ENCODE peak calls at places on chromosomes 13 and 19, in seven cellular contexts. One of them, this sample, is unnamed.

GRCh38 chr13:27797228-27797624 is 4.9 kb downstream of the GSX1 start:
- DNase-seq in uterus: no peak
- DNase-seq in AG10803: peak
- DNase-seq in mammary epithelial cell: peak
- DNase-seq in epithelial cell of esophagus: peak
- DNase-seq in astrocyte of the spinal cord: no peak
- DNase-seq in body of pancreas: peak
- DNase-seq in this sample: peak

GRCh38 chr19:17847538-17848366 is at the start of gene JAK3:
- DNase-seq in uterus: no peak
- DNase-seq in AG10803: peak
- DNase-seq in mammary epithelial cell: no peak
- DNase-seq in epithelial cell of esophagus: peak
- DNase-seq in astrocyte of the spinal cord: peak
- DNase-seq in body of pancreas: peak
- DNase-seq in this sample: peak

GRCh38 chr19:1261512-1261862 is 7.6 kb upstream of the CIRBP start:
- DNase-seq in uterus: no peak
- DNase-seq in AG10803: no peak
- DNase-seq in mammary epithelial cell: no peak
- DNase-seq in epithelial cell of esophagus: no peak
- DNase-seq in astrocyte of the spinal cord: no peak
- DNase-seq in body of pancreas: no peak
- DNase-seq in this sample: peak

GRCh38 chr13:65336916-65337315 is 1893.2 kb downstream of the PCDH9 start:
- DNase-seq in uterus: no peak
- DNase-seq in AG10803: peak
- DNase-seq in mammary epithelial cell: no peak
- DNase-seq in epithelial cell of esophagus: peak
- DNase-seq in astrocyte of the spinal cord: peak
- DNase-seq in body of pancreas: no peak
- DNase-seq in this sample: peak

GRCh38 chr13:71865858-71866172 is 1.2 kb downstream of the DACH1 start:
- DNase-seq in uterus: peak
- DNase-seq in AG10803: no peak
- DNase-seq in mammary epithelial cell: no peak
- DNase-seq in epithelial cell of esophagus: peak
- DNase-seq in astrocyte of the spinal cord: peak
- DNase-seq in body of pancreas: peak
- DNase-seq in this sample: peak

GRCh38 chr19:33948651-33949335 is 152.1 kb downstream of the KCTD15 start:
- DNase-seq in uterus: no peak
- DNase-seq in AG10803: no peak
- DNase-seq in mammary epithelial cell: no peak
- DNase-seq in epithelial cell of esophagus: no peak
- DNase-seq in astrocyte of the spinal cord: no peak
- DNase-seq in body of pancreas: no peak
- DNase-seq in this sample: no peak

GRCh38 chr13:31045621-31046081 is 113.2 kb downstream of the TEX26 start:
- DNase-seq in uterus: peak
- DNase-seq in AG10803: peak
- DNase-seq in mammary epithelial cell: peak
- DNase-seq in epithelial cell of esophagus: peak
- DNase-seq in astrocyte of the spinal cord: peak
- DNase-seq in body of pancreas: peak
- DNase-seq in this sample: peak

GRCh38 chr13:46119883-46120614 is 15.2 kb upstream of the CPB2 start:
- DNase-seq in uterus: no peak
- DNase-seq in AG10803: no peak
- DNase-seq in mammary epithelial cell: peak
- DNase-seq in epithelial cell of esophagus: peak
- DNase-seq in astrocyte of the spinal cord: peak
- DNase-seq in body of pancreas: peak
- DNase-seq in this sample: no peak

GRCh38 chr19:54430306-54431254 is 15.3 kb downstream of the TTYH1 start:
- DNase-seq in uterus: no peak
- DNase-seq in AG10803: no peak
- DNase-seq in mammary epithelial cell: no peak
- DNase-seq in epithelial cell of esophagus: peak
- DNase-seq in astrocyte of the spinal cord: no peak
- DNase-seq in body of pancreas: peak
- DNase-seq in this sample: no peak

GRCh38 chr19:52748336-52748950 is 13.6 kb upstream of the ZNF611 start:
- DNase-seq in uterus: peak
- DNase-seq in AG10803: peak
- DNase-seq in mammary epithelial cell: peak
- DNase-seq in epithelial cell of esophagus: peak
- DNase-seq in astrocyte of the spinal cord: peak
- DNase-seq in body of pancreas: no peak
- DNase-seq in this sample: peak

GRCh38 chr19:2048959-2049740 is 1.9 kb downstream of the MKNK2 start:
- DNase-seq in uterus: no peak
- DNase-seq in AG10803: no peak
- DNase-seq in mammary epithelial cell: no peak
- DNase-seq in epithelial cell of esophagus: no peak
- DNase-seq in astrocyte of the spinal cord: no peak
- DNase-seq in body of pancreas: peak
- DNase-seq in this sample: no peak

GRCh38 chr19:9847087-9847671 is 12.1 kb downstream of the PIN1 start:
- DNase-seq in uterus: peak
- DNase-seq in AG10803: peak
- DNase-seq in mammary epithelial cell: peak
- DNase-seq in epithelial cell of esophagus: peak
- DNase-seq in astrocyte of the spinal cord: peak
- DNase-seq in body of pancreas: peak
- DNase-seq in this sample: peak

GRCh38 chr19:28359819-28360414 is 853.0 kb downstream of the UQCRFS1 start:
- DNase-seq in uterus: no peak
- DNase-seq in AG10803: no peak
- DNase-seq in mammary epithelial cell: no peak
- DNase-seq in epithelial cell of esophagus: no peak
- DNase-seq in astrocyte of the spinal cord: no peak
- DNase-seq in body of pancreas: no peak
- DNase-seq in this sample: no peak

GRCh38 chr13:113759525-113760137 is 605 bp downstream of the TMEM255B start:
- DNase-seq in uterus: peak
- DNase-seq in AG10803: no peak
- DNase-seq in mammary epithelial cell: peak
- DNase-seq in epithelial cell of esophagus: peak
- DNase-seq in astrocyte of the spinal cord: peak
- DNase-seq in body of pancreas: peak
- DNase-seq in this sample: no peak

GRCh38 chr19:4198467-4199126 is 16.1 kb downstream of the ANKRD24 start:
- DNase-seq in uterus: no peak
- DNase-seq in AG10803: no peak
- DNase-seq in mammary epithelial cell: no peak
- DNase-seq in epithelial cell of esophagus: no peak
- DNase-seq in astrocyte of the spinal cord: no peak
- DNase-seq in body of pancreas: no peak
- DNase-seq in this sample: peak

GRCh38 chr19:43504426-43505185 is at the start of gene PHLDB3:
- DNase-seq in uterus: peak
- DNase-seq in AG10803: peak
- DNase-seq in mammary epithelial cell: no peak
- DNase-seq in epithelial cell of esophagus: peak
- DNase-seq in astrocyte of the spinal cord: no peak
- DNase-seq in body of pancreas: peak
- DNase-seq in this sample: peak

GRCh38 chr19:16657384-16657783 is 2.6 kb downstream of the SMIM7 start:
- DNase-seq in uterus: no peak
- DNase-seq in AG10803: no peak
- DNase-seq in mammary epithelial cell: no peak
- DNase-seq in epithelial cell of esophagus: no peak
- DNase-seq in astrocyte of the spinal cord: no peak
- DNase-seq in body of pancreas: no peak
- DNase-seq in this sample: no peak
- H3K4me3 ChIP-seq in uterus: no peak
- H3K4me3 ChIP-seq in AG10803: no peak
- H3K4me3 ChIP-seq in mammary epithelial cell: no peak
- H3K4me3 ChIP-seq in epithelial cell of esophagus: no peak
- H3K4me3 ChIP-seq in astrocyte of the spinal cord: no peak
- H3K4me3 ChIP-seq in body of pancreas: no peak
- H3K4me3 ChIP-seq in this sample: no peak

DNA sequence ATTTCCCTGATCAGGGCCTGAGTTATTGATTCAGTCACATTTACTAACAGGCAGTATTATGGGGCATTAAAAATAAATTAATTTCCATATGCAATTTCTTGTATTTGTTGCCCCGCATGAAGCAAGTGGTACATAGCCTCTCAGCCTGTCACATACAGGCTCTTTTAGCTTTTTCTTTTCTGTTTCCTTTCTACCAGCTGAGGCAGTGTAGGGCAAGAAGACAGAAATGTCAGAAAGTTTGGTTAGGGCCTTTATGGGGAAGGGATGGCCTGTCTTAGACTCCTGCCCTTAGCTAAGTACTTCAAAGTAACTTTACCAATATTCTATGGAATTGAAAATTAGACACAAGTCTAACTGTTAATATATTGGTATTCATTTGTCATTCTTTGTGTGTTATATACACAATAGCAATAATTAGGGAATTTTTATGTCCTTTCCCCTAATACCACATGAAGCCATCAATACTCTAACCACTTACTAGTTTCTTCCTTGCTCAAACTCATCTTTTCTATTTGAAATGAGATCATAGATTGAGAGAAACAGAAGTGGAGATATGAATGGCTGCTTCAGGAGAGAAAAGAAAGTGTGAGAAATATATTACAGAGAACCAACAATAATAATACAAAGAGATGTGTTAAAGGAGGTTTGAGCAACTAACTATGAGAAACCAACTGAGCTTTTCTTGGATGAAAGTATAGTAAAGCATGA is 669.6 kb downstream of the PCDH17 start:
- DNase-seq in uterus: no peak
- DNase-seq in AG10803: no peak
- DNase-seq in mammary epithelial cell: no peak
- DNase-seq in epithelial cell of esophagus: no peak
- DNase-seq in astrocyte of the spinal cord: no peak
- DNase-seq in body of pancreas: no peak
- DNase-seq in this sample: no peak
- TF ChIP-seq CTCF in uterus: no peak
- TF ChIP-seq CTCF in AG10803: no peak
- TF ChIP-seq CTCF in mammary epithelial cell: no peak
- TF ChIP-seq CTCF in epithelial cell of esophagus: no peak
- TF ChIP-seq CTCF in astrocyte of the spinal cord: no peak
- TF ChIP-seq CTCF in body of pancreas: no peak
- TF ChIP-seq CTCF in this sample: no peak

GRCh38 chr19:42198676-42199439 is 18.6 kb downstream of the DEDD2 start:
- DNase-seq in uterus: no peak
- DNase-seq in AG10803: no peak
- DNase-seq in mammary epithelial cell: no peak
- DNase-seq in epithelial cell of esophagus: no peak
- DNase-seq in astrocyte of the spinal cord: no peak
- DNase-seq in body of pancreas: no peak
- DNase-seq in this sample: no peak

GRCh38 chr19:42197375-42197817 is 20.1 kb downstream of the DEDD2 start:
- DNase-seq in uterus: no peak
- DNase-seq in AG10803: no peak
- DNase-seq in mammary epithelial cell: no peak
- DNase-seq in epithelial cell of esophagus: peak
- DNase-seq in astrocyte of the spinal cord: no peak
- DNase-seq in body of pancreas: no peak
- DNase-seq in this sample: no peak

GRCh38 chr19:42201489-42202289 is 15.8 kb downstream of the DEDD2 start:
- DNase-seq in uterus: no peak
- DNase-seq in AG10803: no peak
- DNase-seq in mammary epithelial cell: no peak
- DNase-seq in epithelial cell of esophagus: no peak
- DNase-seq in astrocyte of the spinal cord: no peak
- DNase-seq in body of pancreas: no peak
- DNase-seq in this sample: no peak

GRCh38 chr19:42200116-42200740 is 17.2 kb downstream of the DEDD2 start:
- DNase-seq in uterus: no peak
- DNase-seq in AG10803: no peak
- DNase-seq in mammary epithelial cell: no peak
- DNase-seq in epithelial cell of esophagus: no peak
- DNase-seq in astrocyte of the spinal cord: no peak
- DNase-seq in body of pancreas: no peak
- DNase-seq in this sample: no peak

DNA sequence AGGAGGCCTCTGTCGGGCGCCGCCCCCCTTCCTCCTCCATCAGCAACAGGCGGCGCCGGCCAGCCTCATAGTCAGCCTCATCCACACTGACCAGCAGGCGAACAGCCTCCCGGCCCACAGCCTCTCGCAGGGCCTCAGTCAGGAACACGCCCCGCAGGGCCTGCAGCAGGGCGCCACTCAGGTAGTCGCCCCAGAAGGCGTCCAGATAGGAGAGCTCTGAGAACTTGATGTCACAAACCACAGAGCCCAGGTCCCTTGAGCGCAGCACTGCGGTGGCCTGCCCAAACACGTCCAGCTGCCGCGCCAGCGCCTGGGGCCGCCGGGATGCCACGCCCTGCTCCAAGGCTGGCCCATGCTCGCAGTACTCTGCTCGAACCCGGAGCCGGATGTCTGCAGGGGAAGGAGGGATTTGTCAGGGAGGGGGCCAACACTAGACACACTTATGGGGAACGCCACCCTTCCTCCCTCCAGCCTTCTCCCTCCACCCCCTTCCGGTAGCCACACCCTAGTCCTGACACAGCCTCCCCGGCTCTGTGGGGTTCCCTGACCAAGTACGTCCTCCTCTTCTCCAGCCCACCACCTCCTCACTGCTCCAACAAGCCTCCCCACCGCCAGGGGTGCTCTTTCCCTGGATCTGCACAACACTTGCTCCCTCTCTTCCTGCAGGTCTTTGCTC is 17.9 kb downstream of the DEDD2 start:
- DNase-seq in uterus: no peak
- DNase-seq in AG10803: no peak
- DNase-seq in mammary epithelial cell: peak
- DNase-seq in epithelial cell of esophagus: peak
- DNase-seq in astrocyte of the spinal cord: no peak
- DNase-seq in body of pancreas: no peak
- DNase-seq in this sample: no peak
- H3K4me3 ChIP-seq in uterus: no peak
- H3K4me3 ChIP-seq in AG10803: no peak
- H3K4me3 ChIP-seq in mammary epithelial cell: no peak
- H3K4me3 ChIP-seq in epithelial cell of esophagus: no peak
- H3K4me3 ChIP-seq in astrocyte of the spinal cord: no peak
- H3K4me3 ChIP-seq in body of pancreas: no peak
- H3K4me3 ChIP-seq in this sample: no peak

DNA sequence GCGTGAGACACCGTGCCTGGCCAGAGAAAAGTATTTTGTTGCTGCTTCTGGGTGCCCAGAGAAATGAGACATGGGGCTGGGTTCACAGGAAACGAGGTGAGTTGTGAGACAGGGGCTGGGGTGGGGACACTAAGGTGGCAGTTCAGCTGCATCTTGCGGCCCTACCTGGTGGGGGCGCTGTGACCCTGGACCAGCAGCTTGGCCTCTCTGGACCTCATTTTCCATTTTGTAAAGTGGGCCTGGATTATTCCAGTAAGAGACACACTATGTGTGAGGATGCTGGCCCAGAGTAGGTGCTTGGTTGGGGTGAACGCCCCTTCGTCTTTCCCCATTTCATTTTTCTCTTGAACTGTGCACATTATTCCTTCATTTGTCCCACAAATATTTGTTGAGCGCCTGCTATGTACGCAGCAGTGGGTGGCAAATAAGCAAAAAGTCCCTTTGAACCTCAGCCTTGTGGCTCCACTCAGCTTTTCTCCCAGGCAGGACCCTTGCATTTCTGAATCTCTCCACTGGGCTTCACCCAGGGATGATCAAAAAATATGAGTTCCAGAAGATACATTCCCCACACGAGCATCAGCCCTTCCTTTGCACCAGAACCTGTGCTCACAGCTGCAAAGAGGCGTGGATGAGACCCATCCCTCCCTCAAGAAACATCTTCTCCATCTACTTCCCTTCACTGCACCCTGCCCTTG is 26.6 kb upstream of the OR10H1 start:
- DNase-seq in uterus: no peak
- DNase-seq in AG10803: no peak
- DNase-seq in mammary epithelial cell: no peak
- DNase-seq in epithelial cell of esophagus: no peak
- DNase-seq in astrocyte of the spinal cord: no peak
- DNase-seq in body of pancreas: no peak
- DNase-seq in this sample: no peak
- TF ChIP-seq CTCF in uterus: no peak
- TF ChIP-seq CTCF in AG10803: no peak
- TF ChIP-seq CTCF in mammary epithelial cell: no peak
- TF ChIP-seq CTCF in epithelial cell of esophagus: no peak
- TF ChIP-seq CTCF in astrocyte of the spinal cord: no peak
- TF ChIP-seq CTCF in body of pancreas: no peak
- TF ChIP-seq CTCF in this sample: no peak